ENCODE peak calls at places on chromosomes 13 and 19, in eight cellular contexts. One of them, this sample, is unnamed.

GRCh38 chr19:12647490-12648071 is 19.0 kb downstream of the MAN2B1 start:
- DNase-seq in right lobe of liver: peak
- DNase-seq in endothelial cell of umbilical vein: peak
- DNase-seq in heart left ventricle: peak
- DNase-seq in GM12865: peak
- DNase-seq in left ventricle myocardium inferior: no peak
- DNase-seq in breast epithelium: no peak
- DNase-seq in colonic mucosa: peak
- DNase-seq in this sample: peak

GRCh38 chr19:11420429-11420893 is 1.3 kb upstream of the RGL3 start:
- DNase-seq in right lobe of liver: no peak
- DNase-seq in endothelial cell of umbilical vein: no peak
- DNase-seq in heart left ventricle: peak
- DNase-seq in GM12865: no peak
- DNase-seq in left ventricle myocardium inferior: peak
- DNase-seq in breast epithelium: no peak
- DNase-seq in colonic mucosa: peak
- DNase-seq in this sample: peak

GRCh38 chr19:48737360-48737998 is 2.9 kb downstream of the RASIP1 start:
- DNase-seq in right lobe of liver: no peak
- DNase-seq in endothelial cell of umbilical vein: peak
- DNase-seq in heart left ventricle: peak
- DNase-seq in GM12865: no peak
- DNase-seq in left ventricle myocardium inferior: no peak
- DNase-seq in breast epithelium: no peak
- DNase-seq in colonic mucosa: no peak
- DNase-seq in this sample: no peak

GRCh38 chr19:49767380-49767779 is 579 bp downstream of the AP2A1 start:
- DNase-seq in right lobe of liver: no peak
- DNase-seq in endothelial cell of umbilical vein: peak
- DNase-seq in heart left ventricle: no peak
- DNase-seq in GM12865: no peak
- DNase-seq in left ventricle myocardium inferior: no peak
- DNase-seq in breast epithelium: no peak
- DNase-seq in colonic mucosa: no peak
- DNase-seq in this sample: no peak

GRCh38 chr13:86298741-86299140 is 499.5 kb upstream of the SLITRK6 start:
- DNase-seq in right lobe of liver: no peak
- DNase-seq in endothelial cell of umbilical vein: no peak
- DNase-seq in heart left ventricle: no peak
- DNase-seq in GM12865: no peak
- DNase-seq in left ventricle myocardium inferior: no peak
- DNase-seq in breast epithelium: no peak
- DNase-seq in colonic mucosa: no peak
- DNase-seq in this sample: no peak

GRCh38 chr19:39110263-39110967 is 15.2 kb upstream of the PAK4 start:
- DNase-seq in right lobe of liver: no peak
- DNase-seq in endothelial cell of umbilical vein: peak
- DNase-seq in heart left ventricle: no peak
- DNase-seq in GM12865: peak
- DNase-seq in left ventricle myocardium inferior: peak
- DNase-seq in breast epithelium: peak
- DNase-seq in colonic mucosa: peak
- DNase-seq in this sample: peak

GRCh38 chr13:92719868-92720267 is 506.7 kb upstream of the GPC6 start:
- DNase-seq in right lobe of liver: no peak
- DNase-seq in endothelial cell of umbilical vein: no peak
- DNase-seq in heart left ventricle: no peak
- DNase-seq in GM12865: no peak
- DNase-seq in left ventricle myocardium inferior: no peak
- DNase-seq in breast epithelium: no peak
- DNase-seq in colonic mucosa: no peak
- DNase-seq in this sample: no peak

GRCh38 chr19:8239528-8240273 is 30.5 kb downstream of the CERS4 start:
- DNase-seq in right lobe of liver: no peak
- DNase-seq in endothelial cell of umbilical vein: no peak
- DNase-seq in heart left ventricle: no peak
- DNase-seq in GM12865: no peak
- DNase-seq in left ventricle myocardium inferior: no peak
- DNase-seq in breast epithelium: no peak
- DNase-seq in colonic mucosa: no peak
- DNase-seq in this sample: peak

GRCh38 chr13:23921451-23921888 is 24.2 kb upstream of the C1QTNF9B start:
- DNase-seq in right lobe of liver: no peak
- DNase-seq in endothelial cell of umbilical vein: peak
- DNase-seq in heart left ventricle: no peak
- DNase-seq in GM12865: peak
- DNase-seq in left ventricle myocardium inferior: no peak
- DNase-seq in breast epithelium: no peak
- DNase-seq in colonic mucosa: peak
- DNase-seq in this sample: no peak

GRCh38 chr19:34686455-34686854 is 9.0 kb downstream of the ZNF302 start:
- DNase-seq in right lobe of liver: no peak
- DNase-seq in endothelial cell of umbilical vein: no peak
- DNase-seq in heart left ventricle: no peak
- DNase-seq in GM12865: no peak
- DNase-seq in left ventricle myocardium inferior: no peak
- DNase-seq in breast epithelium: no peak
- DNase-seq in colonic mucosa: no peak
- DNase-seq in this sample: no peak

GRCh38 chr13:46575843-46576242 is 22.9 kb downstream of the LRCH1 start:
- DNase-seq in right lobe of liver: no peak
- DNase-seq in endothelial cell of umbilical vein: no peak
- DNase-seq in heart left ventricle: no peak
- DNase-seq in GM12865: no peak
- DNase-seq in left ventricle myocardium inferior: no peak
- DNase-seq in breast epithelium: peak
- DNase-seq in colonic mucosa: no peak
- DNase-seq in this sample: no peak

GRCh38 chr19:18216789-18217188 is 9.4 kb downstream of the PDE4C start:
- DNase-seq in right lobe of liver: no peak
- DNase-seq in endothelial cell of umbilical vein: no peak
- DNase-seq in heart left ventricle: no peak
- DNase-seq in GM12865: no peak
- DNase-seq in left ventricle myocardium inferior: no peak
- DNase-seq in breast epithelium: no peak
- DNase-seq in colonic mucosa: no peak
- DNase-seq in this sample: no peak

GRCh38 chr19:1794424-1795185 is 17.5 kb downstream of the ATP8B3 start:
- DNase-seq in right lobe of liver: no peak
- DNase-seq in endothelial cell of umbilical vein: no peak
- DNase-seq in heart left ventricle: no peak
- DNase-seq in GM12865: no peak
- DNase-seq in left ventricle myocardium inferior: no peak
- DNase-seq in breast epithelium: no peak
- DNase-seq in colonic mucosa: no peak
- DNase-seq in this sample: no peak

GRCh38 chr13:106523566-106523965 is 11.9 kb downstream of the EFNB2 start:
- DNase-seq in right lobe of liver: no peak
- DNase-seq in endothelial cell of umbilical vein: peak
- DNase-seq in heart left ventricle: no peak
- DNase-seq in GM12865: no peak
- DNase-seq in left ventricle myocardium inferior: no peak
- DNase-seq in breast epithelium: no peak
- DNase-seq in colonic mucosa: no peak
- DNase-seq in this sample: no peak

GRCh38 chr19:1163934-1164683 is 10.0 kb downstream of the SBNO2 start:
- DNase-seq in right lobe of liver: no peak
- DNase-seq in endothelial cell of umbilical vein: no peak
- DNase-seq in heart left ventricle: peak
- DNase-seq in GM12865: no peak
- DNase-seq in left ventricle myocardium inferior: no peak
- DNase-seq in breast epithelium: no peak
- DNase-seq in colonic mucosa: no peak
- DNase-seq in this sample: no peak

GRCh38 chr19:20244356-20244755 is 77.3 kb downstream of the ZNF486 start:
- DNase-seq in right lobe of liver: no peak
- DNase-seq in endothelial cell of umbilical vein: no peak
- DNase-seq in heart left ventricle: no peak
- DNase-seq in GM12865: no peak
- DNase-seq in left ventricle myocardium inferior: no peak
- DNase-seq in breast epithelium: no peak
- DNase-seq in colonic mucosa: no peak
- DNase-seq in this sample: no peak

GRCh38 chr19:20243629-20244028 is 76.6 kb downstream of the ZNF486 start:
- DNase-seq in right lobe of liver: no peak
- DNase-seq in endothelial cell of umbilical vein: no peak
- DNase-seq in heart left ventricle: no peak
- DNase-seq in GM12865: no peak
- DNase-seq in left ventricle myocardium inferior: no peak
- DNase-seq in breast epithelium: no peak
- DNase-seq in colonic mucosa: no peak
- DNase-seq in this sample: no peak

GRCh38 chr19:20250627-20251026 is 83.6 kb downstream of the ZNF486 start:
- DNase-seq in right lobe of liver: no peak
- DNase-seq in endothelial cell of umbilical vein: no peak
- DNase-seq in heart left ventricle: no peak
- DNase-seq in GM12865: no peak
- DNase-seq in left ventricle myocardium inferior: no peak
- DNase-seq in breast epithelium: no peak
- DNase-seq in colonic mucosa: no peak
- DNase-seq in this sample: no peak

GRCh38 chr19:20245309-20245708 is 78.3 kb downstream of the ZNF486 start:
- DNase-seq in right lobe of liver: no peak
- DNase-seq in endothelial cell of umbilical vein: no peak
- DNase-seq in heart left ventricle: no peak
- DNase-seq in GM12865: no peak
- DNase-seq in left ventricle myocardium inferior: no peak
- DNase-seq in breast epithelium: no peak
- DNase-seq in colonic mucosa: no peak
- DNase-seq in this sample: no peak

DNA sequence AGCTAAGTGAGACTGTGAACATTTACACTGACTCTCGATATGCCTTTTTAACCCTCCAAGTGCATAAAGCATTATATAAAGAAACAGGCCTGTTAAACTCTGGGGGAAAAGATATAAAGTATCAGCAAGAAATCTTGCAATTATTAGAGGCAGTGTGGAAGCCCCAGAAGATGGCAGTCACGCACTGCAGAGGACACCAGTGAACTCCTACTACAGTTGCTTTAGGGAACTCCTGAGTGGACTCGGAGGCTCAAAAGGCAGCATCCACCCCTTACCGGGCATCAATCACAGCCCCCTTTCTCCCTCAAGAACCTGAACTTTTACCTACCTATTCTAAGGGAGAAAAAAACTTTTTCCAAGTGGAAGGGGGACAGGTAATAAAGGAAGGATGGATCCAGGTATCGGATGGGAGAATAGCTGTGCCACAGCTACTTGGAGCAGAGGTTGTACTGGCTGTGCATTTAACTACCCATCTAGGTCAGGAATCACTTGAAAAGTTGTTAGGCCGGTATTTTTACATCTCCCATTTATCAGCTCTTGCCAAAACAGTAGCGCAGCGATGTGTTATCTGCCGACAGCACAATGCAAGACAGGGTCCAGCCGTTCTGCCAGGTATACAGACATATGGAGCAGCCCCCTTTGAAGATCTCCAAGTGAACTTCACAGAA is 80.1 kb downstream of the ZNF486 start:
- DNase-seq in right lobe of liver: no peak
- DNase-seq in endothelial cell of umbilical vein: no peak
- DNase-seq in heart left ventricle: no peak
- DNase-seq in GM12865: no peak
- DNase-seq in left ventricle myocardium inferior: peak
- DNase-seq in breast epithelium: no peak
- DNase-seq in colonic mucosa: no peak
- DNase-seq in this sample: no peak
- TF ChIP-seq CTCF in right lobe of liver: no peak
- TF ChIP-seq CTCF in endothelial cell of umbilical vein: no peak
- TF ChIP-seq CTCF in heart left ventricle: peak
- TF ChIP-seq CTCF in GM12865: no peak
- TF ChIP-seq CTCF in left ventricle myocardium inferior: peak
- TF ChIP-seq CTCF in breast epithelium: no peak
- TF ChIP-seq CTCF in colonic mucosa: peak
- TF ChIP-seq CTCF in this sample: no peak

GRCh38 chr19:21483589-21484170 is 21.7 kb upstream of the ZNF429 start:
- DNase-seq in right lobe of liver: peak
- DNase-seq in endothelial cell of umbilical vein: no peak
- DNase-seq in heart left ventricle: peak
- DNase-seq in GM12865: peak
- DNase-seq in left ventricle myocardium inferior: peak
- DNase-seq in breast epithelium: peak
- DNase-seq in colonic mucosa: peak
- DNase-seq in this sample: peak
- TF ChIP-seq CTCF in right lobe of liver: peak
- TF ChIP-seq CTCF in endothelial cell of umbilical vein: peak
- TF ChIP-seq CTCF in heart left ventricle: peak
- TF ChIP-seq CTCF in GM12865: peak
- TF ChIP-seq CTCF in left ventricle myocardium inferior: peak
- TF ChIP-seq CTCF in breast epithelium: peak
- TF ChIP-seq CTCF in colonic mucosa: peak
- TF ChIP-seq CTCF in this sample: no peak

DNA sequence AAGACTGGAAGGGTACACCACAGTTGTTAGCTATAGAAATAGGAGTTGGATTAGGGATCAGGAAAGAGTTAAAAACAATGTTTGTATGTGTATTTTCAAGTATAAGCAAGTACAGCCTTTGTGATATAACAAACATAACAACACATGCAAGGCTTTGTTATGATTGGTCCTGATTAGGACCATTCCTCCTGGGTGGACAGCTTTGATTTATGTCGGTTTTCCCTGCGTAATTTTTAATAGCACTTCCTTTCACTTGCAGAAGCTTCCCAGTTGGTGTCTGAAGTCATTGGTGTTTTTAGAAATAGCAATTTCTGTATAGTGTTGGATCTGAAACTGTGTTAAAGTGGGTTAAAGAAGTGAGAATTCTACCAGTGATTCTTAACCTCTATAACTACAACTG is 10.0 kb downstream of the FNDC3A start:
- DNase-seq in right lobe of liver: no peak
- DNase-seq in endothelial cell of umbilical vein: peak
- DNase-seq in heart left ventricle: no peak
- DNase-seq in GM12865: no peak
- DNase-seq in left ventricle myocardium inferior: no peak
- DNase-seq in breast epithelium: no peak
- DNase-seq in colonic mucosa: no peak
- DNase-seq in this sample: no peak
- TF ChIP-seq CTCF in right lobe of liver: no peak
- TF ChIP-seq CTCF in endothelial cell of umbilical vein: no peak
- TF ChIP-seq CTCF in heart left ventricle: no peak
- TF ChIP-seq CTCF in GM12865: no peak
- TF ChIP-seq CTCF in left ventricle myocardium inferior: no peak
- TF ChIP-seq CTCF in breast epithelium: no peak
- TF ChIP-seq CTCF in colonic mucosa: no peak
- TF ChIP-seq CTCF in this sample: no peak

GRCh38 chr13:73136776-73137175 is 78.0 kb downstream of the KLF5 start:
- DNase-seq in right lobe of liver: no peak
- DNase-seq in endothelial cell of umbilical vein: no peak
- DNase-seq in heart left ventricle: no peak
- DNase-seq in GM12865: no peak
- DNase-seq in left ventricle myocardium inferior: no peak
- DNase-seq in breast epithelium: no peak
- DNase-seq in colonic mucosa: no peak
- DNase-seq in this sample: no peak

GRCh38 chr13:73129023-73129422 is 70.2 kb downstream of the KLF5 start:
- DNase-seq in right lobe of liver: no peak
- DNase-seq in endothelial cell of umbilical vein: no peak
- DNase-seq in heart left ventricle: no peak
- DNase-seq in GM12865: no peak
- DNase-seq in left ventricle myocardium inferior: no peak
- DNase-seq in breast epithelium: no peak
- DNase-seq in colonic mucosa: peak
- DNase-seq in this sample: no peak

GRCh38 chr13:73133536-73133935 is 74.7 kb downstream of the KLF5 start:
- DNase-seq in right lobe of liver: no peak
- DNase-seq in endothelial cell of umbilical vein: no peak
- DNase-seq in heart left ventricle: no peak
- DNase-seq in GM12865: no peak
- DNase-seq in left ventricle myocardium inferior: no peak
- DNase-seq in breast epithelium: no peak
- DNase-seq in colonic mucosa: peak
- DNase-seq in this sample: no peak

GRCh38 chr13:73131247-73131646 is 72.4 kb downstream of the KLF5 start:
- DNase-seq in right lobe of liver: no peak
- DNase-seq in endothelial cell of umbilical vein: no peak
- DNase-seq in heart left ventricle: no peak
- DNase-seq in GM12865: no peak
- DNase-seq in left ventricle myocardium inferior: no peak
- DNase-seq in breast epithelium: no peak
- DNase-seq in colonic mucosa: peak
- DNase-seq in this sample: no peak
- TF ChIP-seq CTCF in right lobe of liver: no peak
- TF ChIP-seq CTCF in endothelial cell of umbilical vein: no peak
- TF ChIP-seq CTCF in heart left ventricle: no peak
- TF ChIP-seq CTCF in GM12865: no peak
- TF ChIP-seq CTCF in left ventricle myocardium inferior: no peak
- TF ChIP-seq CTCF in breast epithelium: no peak
- TF ChIP-seq CTCF in colonic mucosa: no peak
- TF ChIP-seq CTCF in this sample: no peak